ENCODE peak calls at places on chromosome 19, in six cellular contexts. R is GM12878, X is GM12892, O is H1, N is K562, C is HepG2. M is an unnamed sample.
A peak's percentile ranks its signal among the peaks of the same experiment; 100 is the strongest.

GRCh38 chr19:489418-490196 is 6.7 kb upstream of the MADCAM1 start:
- DNase-seq in R (no peak), X (peak; percentile 54), O (no peak), N (no peak), C (peak; percentile 45), M (no peak)

GRCh38 chr19:474126-475078 is 13.6 kb upstream of the SHC2 start:
- DNase-seq in R (no peak), X (no peak), O (no peak), N (no peak), C (no peak), M (no peak)

GRCh38 chr19:58409010-58409790 is 751 bp downstream of the ZNF584 start:
- DNase-seq in R (no peak), X (no peak), O (no peak), N (no peak), C (no peak), M (no peak)

GRCh38 chr19:15986694-15987093 is 37.9 kb downstream of the OR10H4 start:
- DNase-seq in R (no peak), X (no peak), O (no peak), N (no peak), C (no peak), M (no peak)

GRCh38 chr19:28532765-28533341 is 680.1 kb downstream of the UQCRFS1 start:
- DNase-seq in R (no peak), X (no peak), O (no peak), N (no peak), C (no peak), M (no peak)

GRCh38 chr19:41698746-41699230 is 9.6 kb upstream of the CEACAM5 start:
- DNase-seq in R (peak; percentile 13), X (no peak), O (no peak), N (no peak), C (no peak), M (no peak)

GRCh38 chr19:51467864-51468544 is 9.8 kb upstream of the SIGLEC8 start:
- DNase-seq in R (no peak), X (no peak), O (no peak), N (peak; percentile 67), C (no peak), M (no peak)

GRCh38 chr19:39514840-39515550 is at the start of gene SELENOV:
- DNase-seq in R (no peak), X (no peak), O (no peak), N (peak; percentile 60), C (no peak), M (no peak)

GRCh38 chr19:1921825-1922224 is 16.6 kb downstream of the ADAT3 start:
- DNase-seq in R (no peak), X (no peak), O (no peak), N (no peak), C (no peak), M (no peak)

GRCh38 chr19:35086455-35086854 is 29.2 kb upstream of the FXYD3 start:
- DNase-seq in R (no peak), X (no peak), O (no peak), N (no peak), C (no peak), M (no peak)

GRCh38 chr19:18469245-18470107 is 31.5 kb upstream of the ISYNA1 start:
- DNase-seq in R (no peak), X (peak; percentile 69), O (peak; percentile 53), N (peak; percentile 78), C (peak; percentile 85), M (peak; percentile 77)

GRCh38 chr19:57689750-57690149 is 8.0 kb downstream of the ZNF551 start:
- DNase-seq in R (no peak), X (no peak), O (no peak), N (no peak), C (no peak), M (no peak)

GRCh38 chr19:2288743-2289713 is 7.1 kb upstream of the PEAK3 start:
- DNase-seq in R (no peak), X (no peak), O (no peak), N (no peak), C (no peak), M (no peak)

GRCh38 chr19:50191270-50191669 is 12.2 kb upstream of the MYH14 start:
- DNase-seq in R (peak; percentile 13), X (no peak), O (no peak), N (no peak), C (no peak), M (no peak)

GRCh38 chr19:10503002-10503789 is at the start of gene KEAP1:
- DNase-seq in R (no peak), X (no peak), O (no peak), N (peak; percentile 85), C (peak; percentile 18), M (peak; percentile 54)

GRCh38 chr19:23516266-23516665 is 121.0 kb upstream of the ZNF91 start:
- DNase-seq in R (no peak), X (no peak), O (no peak), N (no peak), C (no peak), M (no peak)

GRCh38 chr19:5032101-5032967 is 63.4 kb downstream of the KDM4B start:
- DNase-seq in R (no peak), X (no peak), O (no peak), N (no peak), C (no peak), M (no peak)

GRCh38 chr19:31294189-31294588 is 55.0 kb downstream of the TSHZ3 start:
- DNase-seq in R (no peak), X (no peak), O (no peak), N (no peak), C (no peak), M (no peak)

GRCh38 chr19:50514346-50515167 is 844 bp upstream of the ASPDH start:
- DNase-seq in R (no peak), X (no peak), O (no peak), N (no peak), C (no peak), M (no peak)

GRCh38 chr19:13022859-13023636 is 27.8 kb downstream of the NFIX start:
- DNase-seq in R (no peak), X (no peak), O (no peak), N (peak; percentile 71), C (peak; percentile 79), M (no peak)

GRCh38 chr19:34096020-34096915 is 76.0 kb upstream of the LSM14A start:
- DNase-seq in R (no peak), X (no peak), O (no peak), N (peak; percentile 44), C (peak; percentile 41), M (no peak)

GRCh38 chr19:4284176-4284958 is 5.3 kb downstream of the SHD start:
- DNase-seq in R (no peak), X (no peak), O (peak; percentile 71), N (peak; percentile 98), C (peak; percentile 81), M (no peak)

GRCh38 chr19:907183-907853 is 5.7 kb downstream of the R3HDM4 start:
- DNase-seq in R (no peak), X (no peak), O (no peak), N (peak; percentile 79), C (no peak), M (no peak)

GRCh38 chr19:49057636-49058234 is at the start of gene CGB7:
- DNase-seq in R (no peak), X (no peak), O (no peak), N (peak; percentile 79), C (peak; percentile 17), M (no peak)

GRCh38 chr19:14433454-14434156 is 499 bp downstream of the PKN1 start:
- DNase-seq in R (no peak), X (no peak), O (no peak), N (no peak), C (no peak), M (no peak)
- TF ChIP-seq POLR2AphosphoS5 in R (no peak), X (no peak), O (no peak), N (no peak), C (no peak), M (no peak)

GRCh38 chr19:46472592-46472991 is 1.2 kb upstream of the PNMA8A start:
- DNase-seq in R (no peak), X (no peak), O (no peak), N (no peak), C (no peak), M (no peak)

GRCh38 chr19:46469541-46470185 is 1.7 kb downstream of the PNMA8A start:
- DNase-seq in R (no peak), X (no peak), O (no peak), N (no peak), C (no peak), M (no peak)

GRCh38 chr19:46471778-46472543 is 598 bp upstream of the PNMA8A start:
- DNase-seq in R (no peak), X (no peak), O (no peak), N (no peak), C (no peak), M (no peak)

GRCh38 chr19:46470376-46470775 is 987 bp downstream of the PNMA8A start:
- DNase-seq in R (no peak), X (no peak), O (no peak), N (no peak), C (no peak), M (no peak)

DNA sequence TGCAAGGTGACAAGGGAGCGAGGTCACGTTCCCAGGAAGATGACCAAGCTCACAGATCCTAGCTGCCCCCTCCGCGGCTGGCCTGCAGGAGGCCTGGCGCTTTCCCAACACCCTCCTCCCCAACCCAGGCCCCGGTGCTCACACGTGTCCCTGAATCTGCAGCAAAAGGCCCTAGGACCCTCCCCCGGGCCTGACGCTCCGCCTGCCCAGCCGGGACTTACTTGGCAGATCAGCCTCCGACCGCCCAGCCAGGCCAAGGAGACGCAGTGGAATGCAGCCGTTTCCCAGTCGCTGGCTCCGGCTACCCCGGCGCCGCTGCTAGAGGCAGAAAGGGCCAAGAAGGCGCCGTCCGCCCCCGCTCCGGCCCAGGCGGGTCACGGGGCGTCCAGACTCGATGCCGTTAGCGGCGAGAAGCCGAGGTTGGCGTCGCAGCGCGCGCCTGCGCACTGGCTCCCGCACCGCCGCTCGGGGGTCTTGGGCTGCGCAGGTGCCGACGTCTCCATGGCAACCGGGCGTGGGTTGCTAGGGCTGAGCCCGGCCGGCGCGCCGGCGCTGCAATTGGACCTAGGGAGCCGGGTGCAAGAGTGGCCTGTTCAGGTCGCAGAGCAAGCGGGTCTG is at the start of gene PNMA8A:
- DNase-seq in R (no peak), X (no peak), O (peak; percentile 74), N (peak; percentile 92), C (no peak), M (no peak)
- TF ChIP-seq TAF1 in R (no peak), X (no peak), O (no peak), N (peak; percentile 48), C (no peak), M (no peak)

GRCh38 chr19:8005534-8006256 is at the start of gene ELAVL1:
- DNase-seq in R (no peak), X (peak; percentile 95), O (peak; percentile 53), N (peak; percentile 95), C (peak; percentile 74), M (peak; percentile 96)
- TF ChIP-seq POLR2A in R (peak; percentile 98), X (peak; percentile 88), O (peak; percentile 87), N (peak; percentile 90), C (peak; percentile 82), M (peak; percentile 83)

GRCh38 chr19:46840157-46840942 is 10.3 kb downstream of the AP2S1 start:
- DNase-seq in R (no peak), X (peak; percentile 51), O (no peak), N (peak; percentile 60), C (peak; percentile 63), M (peak; percentile 54)

GRCh38 chr19:46834984-46835383 is 15.7 kb downstream of the AP2S1 start:
- DNase-seq in R (no peak), X (no peak), O (no peak), N (no peak), C (no peak), M (no peak)

GRCh38 chr19:46841458-46842083 is 9.1 kb downstream of the AP2S1 start:
- DNase-seq in R (no peak), X (no peak), O (no peak), N (no peak), C (no peak), M (no peak)

GRCh38 chr19:46839752-46840151 is 10.9 kb downstream of the AP2S1 start:
- DNase-seq in R (no peak), X (no peak), O (no peak), N (no peak), C (no peak), M (no peak)

GRCh38 chr19:46838160-46838559 is 12.5 kb downstream of the AP2S1 start:
- DNase-seq in R (no peak), X (no peak), O (no peak), N (no peak), C (no peak), M (no peak)
- TF ChIP-seq POLR2AphosphoS5 in R (no peak), X (no peak), O (no peak), N (no peak), C (no peak), M (no peak)